ENCODE peak calls at places on chromosomes 2 and 18, in four cellular contexts. One of them, this sample, is unnamed.

GRCh38 chr2:15630958-15631719 is 39.5 kb downstream of the DDX1 start:
- DNase-seq in suprapubic skin: no peak
- DNase-seq in testis: no peak
- DNase-seq in colonic mucosa: no peak
- DNase-seq in this sample: no peak

GRCh38 chr2:116716444-116716843 is 1098.0 kb upstream of the DDX18 start:
- DNase-seq in suprapubic skin: no peak
- DNase-seq in testis: no peak
- DNase-seq in colonic mucosa: no peak
- DNase-seq in this sample: no peak

GRCh38 chr2:31979966-31980365 is 30.8 kb downstream of the MEMO1 start:
- DNase-seq in suprapubic skin: no peak
- DNase-seq in testis: no peak
- DNase-seq in colonic mucosa: no peak
- DNase-seq in this sample: no peak

GRCh38 chr2:119823734-119824334 is 64.1 kb downstream of the PTPN4 start:
- DNase-seq in suprapubic skin: no peak
- DNase-seq in testis: no peak
- DNase-seq in colonic mucosa: peak
- DNase-seq in this sample: no peak

GRCh38 chr18:68694316-68694715 is 20.6 kb downstream of the TMX3 start:
- DNase-seq in suprapubic skin: no peak
- DNase-seq in testis: no peak
- DNase-seq in colonic mucosa: no peak
- DNase-seq in this sample: no peak

GRCh38 chr2:101809656-101810055 is 112.1 kb downstream of the MAP4K4 start:
- DNase-seq in suprapubic skin: no peak
- DNase-seq in testis: no peak
- DNase-seq in colonic mucosa: no peak
- DNase-seq in this sample: no peak

GRCh38 chr2:182444170-182444569 is 17.3 kb upstream of the PDE1A start:
- DNase-seq in suprapubic skin: no peak
- DNase-seq in testis: no peak
- DNase-seq in colonic mucosa: no peak
- DNase-seq in this sample: no peak

GRCh38 chr18:79405019-79405780 is 9.5 kb downstream of the NFATC1 start:
- DNase-seq in suprapubic skin: no peak
- DNase-seq in testis: no peak
- DNase-seq in colonic mucosa: no peak
- DNase-seq in this sample: no peak

GRCh38 chr2:16713011-16713423 is 47.4 kb upstream of the CYRIA start:
- DNase-seq in suprapubic skin: no peak
- DNase-seq in testis: no peak
- DNase-seq in colonic mucosa: no peak
- DNase-seq in this sample: no peak

GRCh38 chr2:16281451-16282330 is 341.3 kb downstream of the MYCN start:
- DNase-seq in suprapubic skin: no peak
- DNase-seq in testis: peak
- DNase-seq in colonic mucosa: no peak
- DNase-seq in this sample: no peak

GRCh38 chr2:85327757-85328617 is at the start of gene TGOLN2:
- DNase-seq in suprapubic skin: peak
- DNase-seq in testis: peak
- DNase-seq in colonic mucosa: peak
- DNase-seq in this sample: peak

GRCh38 chr2:133062174-133062573 is 392.2 kb upstream of the LYPD1 start:
- DNase-seq in suprapubic skin: no peak
- DNase-seq in testis: no peak
- DNase-seq in colonic mucosa: no peak
- DNase-seq in this sample: no peak

GRCh38 chr2:60104514-60105501 is 448.6 kb downstream of the BCL11A start:
- DNase-seq in suprapubic skin: no peak
- DNase-seq in testis: no peak
- DNase-seq in colonic mucosa: no peak
- DNase-seq in this sample: no peak

GRCh38 chr18:70047931-70048603 is 100.4 kb upstream of the CD226 start:
- DNase-seq in suprapubic skin: no peak
- DNase-seq in testis: no peak
- DNase-seq in colonic mucosa: no peak
- DNase-seq in this sample: peak

GRCh38 chr2:42872736-42873135 is 80.4 kb upstream of the HAAO start:
- DNase-seq in suprapubic skin: no peak
- DNase-seq in testis: no peak
- DNase-seq in colonic mucosa: no peak
- DNase-seq in this sample: no peak

GRCh38 chr2:64225491-64225890 is 81.3 kb upstream of the PELI1 start:
- DNase-seq in suprapubic skin: no peak
- DNase-seq in testis: no peak
- DNase-seq in colonic mucosa: no peak
- DNase-seq in this sample: no peak

GRCh38 chr2:22999951-23000350 is 385.0 kb upstream of the KLHL29 start:
- DNase-seq in suprapubic skin: no peak
- DNase-seq in testis: no peak
- DNase-seq in colonic mucosa: no peak
- DNase-seq in this sample: no peak

GRCh38 chr2:230658877-230659652 is 53.6 kb upstream of the CAB39 start:
- DNase-seq in suprapubic skin: no peak
- DNase-seq in testis: no peak
- DNase-seq in colonic mucosa: no peak
- DNase-seq in this sample: no peak

GRCh38 chr2:163934134-163934533 is 198.3 kb upstream of the FIGN start:
- DNase-seq in suprapubic skin: no peak
- DNase-seq in testis: no peak
- DNase-seq in colonic mucosa: no peak
- DNase-seq in this sample: no peak

GRCh38 chr2:32627441-32627900 is 379 bp upstream of the TTC27 start:
- DNase-seq in suprapubic skin: no peak
- DNase-seq in testis: peak
- DNase-seq in colonic mucosa: peak
- DNase-seq in this sample: no peak

GRCh38 chr2:39568561-39569006 is 97.1 kb upstream of the TMEM178A start:
- DNase-seq in suprapubic skin: no peak
- DNase-seq in testis: no peak
- DNase-seq in colonic mucosa: no peak
- DNase-seq in this sample: no peak

GRCh38 chr2:227482638-227483340 is 10.8 kb downstream of the AGFG1 start:
- DNase-seq in suprapubic skin: no peak
- DNase-seq in testis: no peak
- DNase-seq in colonic mucosa: no peak
- DNase-seq in this sample: no peak

GRCh38 chr18:56884511-56884910 is 233.4 kb downstream of the WDR7 start:
- DNase-seq in suprapubic skin: no peak
- DNase-seq in testis: no peak
- DNase-seq in colonic mucosa: no peak
- DNase-seq in this sample: no peak

GRCh38 chr2:85753525-85754312 is at the start of gene ATOH8:
- DNase-seq in suprapubic skin: peak
- DNase-seq in testis: peak
- DNase-seq in colonic mucosa: peak
- DNase-seq in this sample: peak

GRCh38 chr18:48946329-48946835 is 4.4 kb downstream of the SMAD7 start:
- DNase-seq in suprapubic skin: no peak
- DNase-seq in testis: no peak
- DNase-seq in colonic mucosa: no peak
- DNase-seq in this sample: no peak

GRCh38 chr2:198186257-198186656 is 381.9 kb downstream of the PLCL1 start:
- DNase-seq in suprapubic skin: no peak
- DNase-seq in testis: no peak
- DNase-seq in colonic mucosa: no peak
- DNase-seq in this sample: no peak

GRCh38 chr18:35508746-35509338 is 11.1 kb upstream of the INO80C start:
- DNase-seq in suprapubic skin: no peak
- DNase-seq in testis: no peak
- DNase-seq in colonic mucosa: peak
- DNase-seq in this sample: no peak

GRCh38 chr2:61763605-61764034 is 90.2 kb downstream of the FAM161A start:
- DNase-seq in suprapubic skin: peak
- DNase-seq in testis: peak
- DNase-seq in colonic mucosa: peak
- DNase-seq in this sample: peak

GRCh38 chr2:32977228-32977758 is 30.5 kb downstream of the LTBP1 start:
- DNase-seq in suprapubic skin: peak
- DNase-seq in testis: no peak
- DNase-seq in colonic mucosa: peak
- DNase-seq in this sample: peak

GRCh38 chr18:53380063-53380639 is 844.3 kb downstream of the MBD2 start:
- DNase-seq in suprapubic skin: no peak
- DNase-seq in testis: no peak
- DNase-seq in colonic mucosa: no peak
- DNase-seq in this sample: no peak

GRCh38 chr18:6920099-6920955 is 190.8 kb downstream of the ARHGAP28 start:
- DNase-seq in suprapubic skin: no peak
- DNase-seq in testis: peak
- DNase-seq in colonic mucosa: peak
- DNase-seq in this sample: no peak

GRCh38 chr2:79529636-79530035 is 16.8 kb downstream of the CTNNA2 start:
- DNase-seq in suprapubic skin: no peak
- DNase-seq in testis: no peak
- DNase-seq in colonic mucosa: no peak
- DNase-seq in this sample: no peak

GRCh38 chr2:199490049-199490448 is 32.3 kb upstream of the SATB2 start:
- DNase-seq in suprapubic skin: no peak
- DNase-seq in testis: no peak
- DNase-seq in colonic mucosa: no peak
- DNase-seq in this sample: no peak

GRCh38 chr18:415627-416612 is 84.6 kb downstream of the COLEC12 start:
- DNase-seq in suprapubic skin: no peak
- DNase-seq in testis: no peak
- DNase-seq in colonic mucosa: no peak
- DNase-seq in this sample: no peak

GRCh38 chr18:416928-417327 is 83.6 kb downstream of the COLEC12 start:
- DNase-seq in suprapubic skin: no peak
- DNase-seq in testis: no peak
- DNase-seq in colonic mucosa: no peak
- DNase-seq in this sample: no peak

GRCh38 chr18:415047-415446 is 85.5 kb downstream of the COLEC12 start:
- DNase-seq in suprapubic skin: no peak
- DNase-seq in testis: no peak
- DNase-seq in colonic mucosa: no peak
- DNase-seq in this sample: no peak

GRCh38 chr18:410103-410502 is 90.4 kb downstream of the COLEC12 start:
- DNase-seq in suprapubic skin: no peak
- DNase-seq in testis: no peak
- DNase-seq in colonic mucosa: no peak
- DNase-seq in this sample: no peak

DNA sequence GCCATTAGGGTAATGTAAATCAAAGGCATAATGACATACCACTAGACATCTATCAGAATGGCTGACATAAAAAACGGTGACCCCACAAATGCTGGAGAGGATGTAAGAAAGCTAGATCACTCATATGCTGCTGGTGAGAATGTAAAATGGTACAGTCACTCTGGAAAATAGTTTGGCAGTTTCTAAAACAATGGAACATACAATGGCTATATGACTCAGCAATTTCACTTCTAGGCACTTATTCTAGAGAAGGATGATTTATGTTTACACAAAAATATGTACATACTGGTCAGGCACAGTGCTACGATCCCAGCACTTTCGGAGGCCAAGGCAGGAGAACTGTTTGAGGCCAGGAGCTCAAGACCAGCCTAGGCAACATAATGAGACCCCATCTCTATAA is 87.2 kb downstream of the COLEC12 start:
- DNase-seq in suprapubic skin: no peak
- DNase-seq in testis: no peak
- DNase-seq in colonic mucosa: no peak
- DNase-seq in this sample: no peak
- H3K27ac ChIP-seq in suprapubic skin: no peak
- H3K27ac ChIP-seq in testis: no peak
- H3K27ac ChIP-seq in colonic mucosa: no peak
- H3K27ac ChIP-seq in this sample: no peak

GRCh38 chr2:136067897-136068540 is 49.9 kb downstream of the CXCR4 start:
- DNase-seq in suprapubic skin: no peak
- DNase-seq in testis: no peak
- DNase-seq in colonic mucosa: no peak
- DNase-seq in this sample: no peak

GRCh38 chr2:136067465-136067864 is 50.5 kb downstream of the CXCR4 start:
- DNase-seq in suprapubic skin: no peak
- DNase-seq in testis: no peak
- DNase-seq in colonic mucosa: no peak
- DNase-seq in this sample: no peak

GRCh38 chr2:136068828-136069227 is 49.1 kb downstream of the CXCR4 start:
- DNase-seq in suprapubic skin: no peak
- DNase-seq in testis: no peak
- DNase-seq in colonic mucosa: no peak
- DNase-seq in this sample: no peak

GRCh38 chr2:136072616-136073015 is 45.3 kb downstream of the CXCR4 start:
- DNase-seq in suprapubic skin: no peak
- DNase-seq in testis: no peak
- DNase-seq in colonic mucosa: no peak
- DNase-seq in this sample: no peak

GRCh38 chr2:136070913-136071312 is 47.0 kb downstream of the CXCR4 start:
- DNase-seq in suprapubic skin: no peak
- DNase-seq in testis: no peak
- DNase-seq in colonic mucosa: no peak
- DNase-seq in this sample: no peak
- H3K27ac ChIP-seq in suprapubic skin: no peak
- H3K27ac ChIP-seq in testis: no peak
- H3K27ac ChIP-seq in colonic mucosa: no peak
- H3K27ac ChIP-seq in this sample: no peak

DNA sequence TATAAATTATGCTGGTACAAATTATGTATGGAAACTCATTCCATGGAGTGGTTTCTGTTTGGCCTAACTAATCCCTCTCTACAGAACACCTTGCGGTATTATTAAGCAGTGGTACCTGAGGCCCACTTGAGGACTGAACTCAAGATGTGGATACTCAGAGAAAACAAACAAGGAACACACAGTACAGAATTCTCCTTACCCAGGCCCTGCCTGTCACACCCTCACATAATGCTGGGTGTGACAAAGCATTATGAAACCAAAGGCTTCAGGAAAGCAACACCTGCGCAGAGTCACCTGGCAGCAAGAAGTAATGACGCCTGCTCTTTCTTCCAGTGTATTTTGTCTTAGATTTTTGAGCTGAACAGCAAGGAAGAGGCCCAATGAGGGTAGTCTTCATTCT is 264.7 kb downstream of the PAX3 start:
- DNase-seq in suprapubic skin: no peak
- DNase-seq in testis: no peak
- DNase-seq in colonic mucosa: peak
- DNase-seq in this sample: no peak
- H3K27ac ChIP-seq in suprapubic skin: no peak
- H3K27ac ChIP-seq in testis: no peak
- H3K27ac ChIP-seq in colonic mucosa: no peak
- H3K27ac ChIP-seq in this sample: no peak

DNA sequence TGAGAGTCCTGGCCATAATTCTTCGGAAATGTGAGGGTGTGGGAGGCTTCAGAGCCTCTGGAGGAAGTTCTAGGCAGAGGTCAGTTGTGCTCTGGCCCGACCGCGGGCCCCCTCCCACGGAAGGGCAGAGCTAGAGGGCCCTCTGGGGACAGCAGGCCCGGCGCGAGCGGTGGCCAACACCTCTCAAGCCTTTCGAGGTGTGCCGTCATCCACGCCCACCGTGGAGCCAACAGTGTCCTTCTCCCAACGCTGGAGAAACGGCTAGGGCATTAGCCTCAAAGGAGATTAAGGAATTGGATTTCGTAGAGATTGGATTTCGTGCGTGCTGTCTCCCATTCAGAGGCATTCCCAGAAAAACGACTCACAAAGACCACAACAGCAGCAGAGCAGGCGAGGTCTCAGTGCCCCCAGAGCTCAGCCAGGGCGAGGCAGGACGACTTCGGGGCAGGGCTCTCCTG is 2.1 kb upstream of the MTCL1 start:
- DNase-seq in suprapubic skin: no peak
- DNase-seq in testis: no peak
- DNase-seq in colonic mucosa: no peak
- DNase-seq in this sample: no peak
- H3K27ac ChIP-seq in suprapubic skin: no peak
- H3K27ac ChIP-seq in testis: no peak
- H3K27ac ChIP-seq in colonic mucosa: no peak
- H3K27ac ChIP-seq in this sample: no peak